ENCODE peak calls at places on chromosomes 11 and 22, in five cellular contexts. One of them, this sample, is unnamed.

GRCh38 chr11:66464916-66465315 is 1.8 kb upstream of the PELI3 start:
- DNase-seq in ACHN: no peak
- DNase-seq in tibial nerve: no peak
- DNase-seq in GM12891: no peak
- DNase-seq in psoas muscle: no peak
- DNase-seq in this sample: no peak

GRCh38 chr11:34366522-34366921 is 8.7 kb upstream of the ABTB2 start:
- DNase-seq in tibial nerve: no peak
- DNase-seq in ACHN: peak
- DNase-seq in GM12891: no peak
- DNase-seq in psoas muscle: no peak
- DNase-seq in this sample: no peak

GRCh38 chr11:2772544-2773031 is 72.8 kb upstream of the KCNQ1OT1 start:
- DNase-seq in psoas muscle: no peak
- DNase-seq in ACHN: peak
- DNase-seq in tibial nerve: no peak
- DNase-seq in GM12891: no peak
- DNase-seq in this sample: peak

GRCh38 chr11:2775083-2775625 is 75.4 kb upstream of the KCNQ1OT1 start:
- DNase-seq in GM12891: no peak
- DNase-seq in ACHN: no peak
- DNase-seq in tibial nerve: no peak
- DNase-seq in psoas muscle: peak
- DNase-seq in this sample: peak

GRCh38 chr11:71080239-71081097 is 171.9 kb downstream of the SHANK2 start:
- DNase-seq in GM12891: peak
- DNase-seq in tibial nerve: peak
- DNase-seq in psoas muscle: no peak
- DNase-seq in ACHN: peak
- DNase-seq in this sample: no peak

GRCh38 chr11:113373306-113373705 is 14.3 kb upstream of the ANKK1 start:
- DNase-seq in psoas muscle: no peak
- DNase-seq in tibial nerve: no peak
- DNase-seq in ACHN: no peak
- DNase-seq in GM12891: no peak
- DNase-seq in this sample: no peak

GRCh38 chr11:6608726-6609501 is 3.1 kb downstream of the TAF10 start:
- DNase-seq in psoas muscle: no peak
- DNase-seq in tibial nerve: no peak
- DNase-seq in GM12891: no peak
- DNase-seq in ACHN: no peak
- DNase-seq in this sample: no peak

GRCh38 chr11:13680501-13681264 is 12.2 kb downstream of the FAR1 start:
- DNase-seq in tibial nerve: no peak
- DNase-seq in psoas muscle: no peak
- DNase-seq in GM12891: no peak
- DNase-seq in ACHN: no peak
- DNase-seq in this sample: no peak

GRCh38 chr11:98155696-98156095 is 865.1 kb upstream of the CNTN5 start:
- DNase-seq in ACHN: no peak
- DNase-seq in psoas muscle: no peak
- DNase-seq in GM12891: no peak
- DNase-seq in tibial nerve: no peak
- DNase-seq in this sample: no peak

GRCh38 chr11:109073032-109073822 is 348.8 kb upstream of the C11orf87 start:
- DNase-seq in tibial nerve: no peak
- DNase-seq in psoas muscle: no peak
- DNase-seq in GM12891: no peak
- DNase-seq in ACHN: no peak
- DNase-seq in this sample: no peak

GRCh38 chr11:73139476-73140198 is 2.5 kb downstream of the FCHSD2 start:
- DNase-seq in psoas muscle: no peak
- DNase-seq in GM12891: no peak
- DNase-seq in ACHN: peak
- DNase-seq in tibial nerve: no peak
- DNase-seq in this sample: no peak

GRCh38 chr11:1307998-1308744 is 1.3 kb downstream of the TOLLIP start:
- DNase-seq in psoas muscle: no peak
- DNase-seq in ACHN: no peak
- DNase-seq in GM12891: no peak
- DNase-seq in tibial nerve: no peak
- DNase-seq in this sample: peak

GRCh38 chr22:46250035-46250782 is at the start of gene CDPF1:
- DNase-seq in ACHN: peak
- DNase-seq in tibial nerve: peak
- DNase-seq in GM12891: peak
- DNase-seq in psoas muscle: peak
- DNase-seq in this sample: peak

GRCh38 chr11:130673698-130674097 is 225.3 kb downstream of the ADAMTS15 start:
- DNase-seq in psoas muscle: no peak
- DNase-seq in ACHN: no peak
- DNase-seq in tibial nerve: no peak
- DNase-seq in GM12891: no peak
- DNase-seq in this sample: no peak

GRCh38 chr11:122044086-122044485 is 71.9 kb downstream of the BLID start:
- DNase-seq in GM12891: no peak
- DNase-seq in tibial nerve: no peak
- DNase-seq in ACHN: no peak
- DNase-seq in psoas muscle: no peak
- DNase-seq in this sample: no peak

GRCh38 chr22:20156611-20157415 is 6.0 kb upstream of the CCDC188 start:
- DNase-seq in psoas muscle: peak
- DNase-seq in tibial nerve: peak
- DNase-seq in ACHN: peak
- DNase-seq in GM12891: peak
- DNase-seq in this sample: peak

GRCh38 chr22:29128891-29129643 is 56.2 kb downstream of the KREMEN1 start:
- DNase-seq in psoas muscle: no peak
- DNase-seq in GM12891: no peak
- DNase-seq in ACHN: no peak
- DNase-seq in tibial nerve: no peak
- DNase-seq in this sample: no peak

GRCh38 chr11:16925495-16926065 is 88.6 kb downstream of the PLEKHA7 start:
- DNase-seq in ACHN: peak
- DNase-seq in psoas muscle: peak
- DNase-seq in tibial nerve: no peak
- DNase-seq in GM12891: peak
- DNase-seq in this sample: peak

GRCh38 chr11:96259053-96259837 is 83.8 kb downstream of the MAML2 start:
- DNase-seq in tibial nerve: no peak
- DNase-seq in GM12891: no peak
- DNase-seq in ACHN: peak
- DNase-seq in psoas muscle: no peak
- DNase-seq in this sample: no peak

GRCh38 chr11:1948389-1948788 is 1.3 kb downstream of the MRPL23 start:
- DNase-seq in ACHN: no peak
- DNase-seq in tibial nerve: peak
- DNase-seq in GM12891: no peak
- DNase-seq in psoas muscle: no peak
- DNase-seq in this sample: no peak

GRCh38 chr22:47738472-47739013 is 976.1 kb downstream of the TBC1D22A start:
- DNase-seq in psoas muscle: no peak
- DNase-seq in GM12891: no peak
- DNase-seq in ACHN: no peak
- DNase-seq in tibial nerve: no peak
- DNase-seq in this sample: no peak

GRCh38 chr22:42902875-42903510 is 45.9 kb upstream of the ARFGAP3 start:
- DNase-seq in ACHN: no peak
- DNase-seq in GM12891: no peak
- DNase-seq in psoas muscle: no peak
- DNase-seq in tibial nerve: no peak
- DNase-seq in this sample: no peak

GRCh38 chr11:45936655-45937054 is 14.2 kb downstream of the LARGE2 start:
- DNase-seq in tibial nerve: no peak
- DNase-seq in ACHN: no peak
- DNase-seq in GM12891: no peak
- DNase-seq in psoas muscle: no peak
- DNase-seq in this sample: no peak

GRCh38 chr22:36180038-36180880 is 19.7 kb upstream of the APOL3 start:
- DNase-seq in psoas muscle: peak
- DNase-seq in tibial nerve: peak
- DNase-seq in ACHN: peak
- DNase-seq in GM12891: peak
- DNase-seq in this sample: peak

GRCh38 chr22:48491451-48491941 is 1336.2 kb downstream of the BRD1 start:
- DNase-seq in tibial nerve: no peak
- DNase-seq in psoas muscle: no peak
- DNase-seq in ACHN: no peak
- DNase-seq in GM12891: no peak
- DNase-seq in this sample: no peak

GRCh38 chr11:108019870-108020540 is 11.3 kb downstream of the CUL5 start:
- DNase-seq in tibial nerve: no peak
- DNase-seq in GM12891: no peak
- DNase-seq in psoas muscle: peak
- DNase-seq in ACHN: no peak
- DNase-seq in this sample: no peak

GRCh38 chr11:65498042-65498726 is 661 bp upstream of the MALAT1 start:
- DNase-seq in psoas muscle: peak
- DNase-seq in tibial nerve: peak
- DNase-seq in GM12891: no peak
- DNase-seq in ACHN: peak
- DNase-seq in this sample: peak

GRCh38 chr11:120925944-120926343 is 98.0 kb upstream of the TBCEL start:
- DNase-seq in ACHN: no peak
- DNase-seq in tibial nerve: no peak
- DNase-seq in psoas muscle: no peak
- DNase-seq in GM12891: peak
- DNase-seq in this sample: no peak

GRCh38 chr22:23033116-23033905 is 37.0 kb upstream of the GNAZ start:
- DNase-seq in psoas muscle: no peak
- DNase-seq in ACHN: no peak
- DNase-seq in tibial nerve: no peak
- DNase-seq in GM12891: no peak
- DNase-seq in this sample: no peak

GRCh38 chr11:128904303-128904871 is 13.2 kb downstream of the KCNJ5 start:
- DNase-seq in GM12891: no peak
- DNase-seq in tibial nerve: no peak
- DNase-seq in psoas muscle: no peak
- DNase-seq in ACHN: no peak
- DNase-seq in this sample: no peak

GRCh38 chr11:66686100-66686785 is 8.6 kb upstream of the RBM4B start:
- DNase-seq in tibial nerve: no peak
- DNase-seq in psoas muscle: no peak
- DNase-seq in ACHN: no peak
- DNase-seq in GM12891: no peak
- DNase-seq in this sample: no peak

GRCh38 chr11:45457649-45458048 is 171.5 kb upstream of the SYT13 start:
- DNase-seq in psoas muscle: no peak
- DNase-seq in ACHN: no peak
- DNase-seq in tibial nerve: no peak
- DNase-seq in GM12891: no peak
- DNase-seq in this sample: no peak

This sample was measured in pancreas.